ENCODE peak calls at places on chromosomes 13 and 19, in four cellular contexts. W, J, Z and D are unnamed samples.

GRCh38 chr19:49361438-49362047 is 673 bp downstream of the TEAD2 start:
- DNase-seq in Z (peak; percentile 88), W (no peak), J (peak; percentile 90), D (peak; percentile 63)

GRCh38 chr19:48663667-48664066 is 9.2 kb downstream of the NTN5 start:
- DNase-seq in W (no peak), Z (no peak), J (no peak), D (no peak)

GRCh38 chr19:51372021-51372648 is 319 bp downstream of the NKG7 start:
- DNase-seq in J (no peak), W (no peak), Z (no peak), D (no peak)

GRCh38 chr13:107678075-107678689 is 537.2 kb downstream of the LIG4 start:
- DNase-seq in Z (no peak), W (no peak), J (peak; percentile 50), D (no peak)

GRCh38 chr13:85650613-85651012 is 148.6 kb downstream of the SLITRK6 start:
- DNase-seq in J (no peak), Z (no peak), W (no peak), D (no peak)

GRCh38 chr19:28208745-28209144 is 1004.2 kb downstream of the UQCRFS1 start:
- DNase-seq in Z (no peak), J (no peak), W (no peak), D (no peak)

GRCh38 chr19:31874313-31874712 is 471.1 kb upstream of the ZNF507 start:
- DNase-seq in Z (no peak), W (no peak), J (no peak), D (no peak)

GRCh38 chr19:40553885-40554857 is 22.5 kb upstream of the SHKBP1 start:
- DNase-seq in Z (no peak), W (no peak), J (no peak), D (no peak)

GRCh38 chr19:18932216-18932841 is 8.7 kb downstream of the HOMER3 start:
- DNase-seq in Z (peak; percentile 36), W (peak; percentile 72), J (peak; percentile 40), D (no peak)

GRCh38 chr19:23384166-23384565 is 11.1 kb downstream of the ZNF91 start:
- DNase-seq in Z (no peak), J (no peak), W (no peak), D (no peak)

GRCh38 chr13:40178130-40178529 is 488.3 kb downstream of the FOXO1 start:
- DNase-seq in W (no peak), J (no peak), Z (no peak), D (no peak)

GRCh38 chr13:71912524-71912923 is 45.5 kb upstream of the DACH1 start:
- DNase-seq in Z (no peak), W (no peak), J (peak; percentile 58), D (no peak)

GRCh38 chr13:26037302-26037701 is 14.5 kb downstream of the SHISA2 start:
- DNase-seq in W (peak; percentile 71), Z (no peak), J (no peak), D (no peak)

GRCh38 chr13:22871248-22871647 is 309.5 kb upstream of the SGCG start:
- DNase-seq in Z (no peak), W (no peak), J (no peak), D (no peak)

GRCh38 chr19:44845286-44845611 is 848 bp upstream of the NECTIN2 start:
- DNase-seq in W (no peak), Z (no peak), J (no peak), D (no peak)

GRCh38 chr19:31317542-31317941 is 31.7 kb downstream of the TSHZ3 start:
- DNase-seq in Z (no peak), W (no peak), J (no peak), D (no peak)

GRCh38 chr13:70812481-70812880 is 704.2 kb upstream of the KLHL1 start:
- DNase-seq in W (no peak), Z (peak; percentile 22), J (peak; percentile 89), D (no peak)

GRCh38 chr13:100361504-100361903 is 227.1 kb downstream of the GGACT start:
- DNase-seq in W (no peak), J (peak; percentile 82), Z (no peak), D (no peak)

GRCh38 chr13:47519626-47520025 is 481.4 kb downstream of the SUCLA2 start:
- DNase-seq in J (no peak), W (no peak), Z (no peak), D (no peak)

GRCh38 chr13:48593551-48593950 is 60.2 kb upstream of the CYSLTR2 start:
- DNase-seq in J (no peak), Z (no peak), W (no peak), D (no peak)

GRCh38 chr13:20182231-20182846 is 10.4 kb downstream of the GJB2 start:
- DNase-seq in J (peak; percentile 83), Z (peak; percentile 86), W (no peak), D (peak; percentile 36)

GRCh38 chr13:112545866-112546265 is 42.1 kb downstream of the TUBGCP3 start:
- DNase-seq in W (no peak), J (peak; percentile 85), Z (peak; percentile 79), D (peak; percentile 7)

GRCh38 chr19:39864118-39864517 is 17.9 kb upstream of the FBL start:
- DNase-seq in W (no peak), J (no peak), Z (no peak), D (no peak)

GRCh38 chr19:41999071-41999877 is 5.2 kb upstream of the ATP1A3 start:
- DNase-seq in W (peak; percentile 55), Z (no peak), J (no peak), D (no peak)

GRCh38 chr19:41997121-41997850 is 3.3 kb upstream of the ATP1A3 start:
- DNase-seq in W (no peak), J (peak; percentile 27), Z (peak; percentile 48), D (no peak)

GRCh38 chr19:41999878-42000208 is 5.8 kb upstream of the ATP1A3 start:
- DNase-seq in W (no peak), Z (no peak), J (no peak), D (no peak)

GRCh38 chr19:41997851-41998229 is 3.8 kb upstream of the ATP1A3 start:
- DNase-seq in J (no peak), Z (no peak), W (no peak), D (no peak)

DNA sequence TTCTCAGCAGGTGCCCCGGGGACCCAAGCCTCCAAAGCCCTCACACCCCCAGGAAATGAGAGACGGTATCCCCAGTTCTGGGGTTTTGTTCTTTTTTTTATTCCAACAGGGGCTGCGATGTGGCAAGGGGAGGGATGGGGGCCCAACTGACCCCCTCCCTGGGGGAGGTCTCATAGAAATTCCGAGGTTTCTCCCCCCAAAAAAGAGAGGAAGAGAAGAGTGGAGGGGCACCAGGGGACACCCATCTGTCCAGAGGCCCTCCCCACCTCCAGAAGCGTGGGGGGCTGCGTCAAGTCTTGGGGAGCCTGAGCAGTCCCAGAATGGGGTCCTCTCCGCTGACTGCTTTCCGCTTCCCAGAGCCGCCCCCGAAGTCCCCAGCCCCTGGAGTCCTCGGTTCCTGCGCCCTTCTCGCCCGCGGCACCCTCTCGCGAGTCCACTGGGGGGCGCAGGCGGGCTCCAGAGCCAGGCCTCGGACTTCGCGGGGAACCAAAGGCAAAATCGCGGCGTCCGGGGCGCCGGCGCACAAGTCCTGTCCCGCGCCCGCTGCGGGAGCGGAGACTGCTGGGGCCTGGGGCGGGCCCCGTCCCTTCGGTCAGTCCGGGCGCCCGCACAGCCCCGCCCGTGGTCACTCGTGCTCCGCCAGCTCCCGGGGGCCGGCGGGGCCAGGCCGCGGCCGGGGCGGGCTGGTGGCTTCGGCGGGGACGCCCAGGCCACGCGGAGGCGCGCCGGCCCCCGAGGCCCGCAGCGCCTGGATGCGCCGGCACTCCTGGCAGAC is 4.4 kb upstream of the ATP1A3 start:
- DNase-seq in W (peak; percentile 64), Z (peak; percentile 29), J (peak; percentile 36), D (no peak)
- TF ChIP-seq CTCF in W (peak; percentile 42), Z (peak; percentile 41), J (peak; percentile 55), D (peak; percentile 80)

GRCh38 chr19:2235026-2235395 is 1.1 kb downstream of the PLEKHJ1 start:
- DNase-seq in W (no peak), J (no peak), Z (no peak), D (no peak)
- H3K4me3 ChIP-seq in W (peak overlapping the region; percentile 96), J (peak overlapping the region; percentile 76), Z (peak overlapping the region; percentile 74), D (peak overlapping the region; percentile 89)

DNA sequence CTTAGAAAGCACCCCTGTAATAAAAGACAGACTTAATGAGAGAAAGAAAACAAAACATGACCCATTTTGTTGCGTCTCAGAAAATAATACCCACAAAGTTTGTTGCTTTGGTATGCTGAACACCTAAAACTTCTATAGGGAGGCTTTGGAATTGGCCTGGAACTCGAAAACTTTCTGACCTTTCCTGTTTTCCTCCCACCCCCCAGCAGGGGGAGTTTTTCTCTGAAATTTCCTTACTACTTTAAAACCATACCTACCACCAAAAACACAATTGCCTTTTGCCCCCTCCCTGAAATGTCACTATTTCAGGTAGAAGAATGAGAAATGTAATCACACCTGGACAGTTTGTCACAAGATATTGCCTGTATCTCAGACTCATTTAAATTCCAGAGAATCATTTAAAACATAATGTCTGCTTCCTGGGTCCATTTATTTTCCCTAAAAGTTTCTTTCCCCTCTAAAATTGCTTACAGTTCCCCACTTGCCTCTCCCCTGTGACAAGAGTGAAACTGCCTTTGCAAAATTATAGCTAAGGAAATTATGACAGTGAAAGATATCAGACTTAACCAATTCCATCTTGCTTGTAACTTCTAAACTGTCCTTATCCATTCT is 2700.2 kb downstream of the PCDH9 start:
- DNase-seq in Z (peak; percentile 26), W (no peak), J (peak; percentile 14), D (no peak)
- TF ChIP-seq CTCF in Z (peak; percentile 66), W (peak; percentile 54), J (no peak), D (peak; percentile 60)

GRCh38 chr13:67377919-67378318 is 147.8 kb upstream of the PCDH9 start:
- DNase-seq in W (no peak), J (no peak), Z (no peak), D (no peak)
- H3K4me3 ChIP-seq in W (no peak overlapping the region), J (no peak overlapping the region), Z (no peak overlapping the region), D (no peak overlapping the region)

DNA sequence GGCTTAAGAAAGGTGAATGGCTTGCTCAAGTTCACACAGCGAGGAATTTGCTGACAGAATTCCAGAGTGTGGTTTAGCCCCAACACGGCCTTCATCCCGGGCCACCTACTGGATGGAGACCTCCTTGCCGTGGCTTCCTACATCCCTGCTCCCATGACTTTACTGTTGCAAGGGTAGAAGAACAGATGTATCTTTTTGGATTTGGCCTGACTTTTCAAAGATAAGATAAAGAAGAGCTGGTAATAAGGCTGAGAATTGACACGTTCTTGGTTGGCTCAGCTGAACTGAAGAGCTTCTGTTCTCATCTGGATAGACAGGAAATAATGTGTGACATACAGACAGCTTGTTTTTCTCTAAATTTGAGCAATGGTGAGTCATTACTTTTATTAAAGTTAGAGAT is 113.1 kb downstream of the KLF5 start:
- DNase-seq in W (no peak), Z (peak; percentile 85), J (peak; percentile 19), D (no peak)
- TF ChIP-seq CTCF in W (no peak), Z (peak; percentile 39), J (no peak), D (no peak)

GRCh38 chr19:56537442-56537841 is 1.3 kb upstream of the ZFP28 start:
- DNase-seq in Z (no peak), J (no peak), W (no peak), D (no peak)
- H3K4me3 ChIP-seq in Z (no peak overlapping the region), J (no peak overlapping the region), W (peak overlapping the region; percentile 84), D (no peak overlapping the region)

GRCh38 chr19:9848761-9849160 is 13.6 kb downstream of the PIN1 start:
- DNase-seq in Z (no peak), W (no peak), J (no peak), D (no peak)

GRCh38 chr19:9849786-9850185 is 14.7 kb downstream of the PIN1 start:
- DNase-seq in Z (no peak), J (no peak), W (no peak), D (no peak)

GRCh38 chr19:9847087-9847671 is 12.1 kb downstream of the PIN1 start:
- DNase-seq in Z (peak; percentile 93), J (peak; percentile 95), W (peak; percentile 72), D (peak; percentile 93)

GRCh38 chr19:9850235-9850959 is 15.3 kb downstream of the PIN1 start:
- DNase-seq in W (no peak), J (no peak), Z (no peak), D (no peak)

GRCh38 chr19:9848060-9848459 is 12.9 kb downstream of the PIN1 start:
- DNase-seq in J (no peak), Z (no peak), W (no peak), D (no peak)
- TF ChIP-seq CTCF in J (peak; percentile 19), Z (peak; percentile 32), W (peak; percentile 34), D (peak; percentile 56)

GRCh38 chr13:56166864-56167263 is 973.9 kb upstream of the PRR20A start:
- DNase-seq in J (no peak), Z (no peak), W (no peak), D (no peak)
- H3K4me3 ChIP-seq in J (no peak overlapping the region), Z (no peak overlapping the region), W (no peak overlapping the region), D (no peak overlapping the region)